ENCODE peak calls at places on chromosome 15, in five cellular contexts. N, E, W, K and M are unnamed samples.

GRCh38 chr15:63473999-63474809 is 30.2 kb upstream of the USP3 start:
- DNase-seq in N (peak; percentile 53), E (no peak), W (no peak), K (peak; percentile 74), M (no peak)

GRCh38 chr15:87492321-87492720 is 764.2 kb downstream of the NTRK3 start:
- DNase-seq in K (no peak), W (no peak), N (no peak), E (no peak), M (no peak)

GRCh38 chr15:38300395-38300794 is 47.8 kb downstream of the SPRED1 start:
- DNase-seq in K (no peak), N (no peak), E (no peak), W (no peak), M (no peak)

GRCh38 chr15:64507293-64507802 is 47.0 kb downstream of the ZNF609 start:
- DNase-seq in K (peak; percentile 65), N (peak; percentile 71), W (peak; percentile 72), E (peak; percentile 35), M (no peak)

GRCh38 chr15:95503107-95503506 is 827.4 kb upstream of the NR2F2 start:
- DNase-seq in E (no peak), K (no peak), N (no peak), W (no peak), M (no peak)

GRCh38 chr15:70478251-70478990 is 284.9 kb downstream of the UACA start:
- DNase-seq in N (no peak), K (peak; percentile 46), W (peak; percentile 36), E (no peak), M (no peak)

GRCh38 chr15:98518823-98519561 is 129.3 kb upstream of the IGF1R start:
- DNase-seq in E (peak; percentile 52), K (no peak), N (peak; percentile 52), W (no peak), M (peak; percentile 22)

GRCh38 chr15:100707229-100707628 is 104.8 kb downstream of the ASB7 start:
- DNase-seq in W (no peak), E (no peak), N (no peak), K (no peak), M (no peak)

GRCh38 chr15:89329329-89330084 is 5.1 kb downstream of the POLG start:
- DNase-seq in E (no peak), K (no peak), W (no peak), N (no peak), M (peak; percentile 45)

GRCh38 chr15:38885001-38885400 is 320.4 kb upstream of the RASGRP1 start:
- DNase-seq in E (no peak), W (no peak), K (no peak), N (no peak), M (no peak)

GRCh38 chr15:29089731-29090616 is 179.6 kb downstream of the NSMCE3 start:
- DNase-seq in N (peak; percentile 13), W (no peak), E (no peak), K (peak; percentile 39), M (peak; percentile 44)

GRCh38 chr15:28122038-28122949 is 23.2 kb upstream of the OCA2 start:
- DNase-seq in K (no peak), E (no peak), N (no peak), W (no peak), M (no peak)

GRCh38 chr15:80182611-80183210 is 29.9 kb downstream of the FAH start:
- DNase-seq in N (peak; percentile 69), W (no peak), E (no peak), K (no peak), M (no peak)

GRCh38 chr15:71294636-71295241 is 179.5 kb downstream of the THSD4 start:
- DNase-seq in K (peak; percentile 65), W (no peak), N (peak; percentile 71), E (no peak), M (no peak)

GRCh38 chr15:43487271-43487895 is 5.6 kb downstream of the TP53BP1 start:
- DNase-seq in K (no peak), W (no peak), N (no peak), E (no peak), M (no peak)

GRCh38 chr15:43488790-43489585 is 4.0 kb downstream of the TP53BP1 start:
- DNase-seq in E (no peak), N (no peak), W (no peak), K (no peak), M (no peak)

GRCh38 chr15:43484455-43484854 is 8.5 kb downstream of the TP53BP1 start:
- DNase-seq in W (no peak), N (no peak), E (no peak), K (no peak), M (no peak)

DNA sequence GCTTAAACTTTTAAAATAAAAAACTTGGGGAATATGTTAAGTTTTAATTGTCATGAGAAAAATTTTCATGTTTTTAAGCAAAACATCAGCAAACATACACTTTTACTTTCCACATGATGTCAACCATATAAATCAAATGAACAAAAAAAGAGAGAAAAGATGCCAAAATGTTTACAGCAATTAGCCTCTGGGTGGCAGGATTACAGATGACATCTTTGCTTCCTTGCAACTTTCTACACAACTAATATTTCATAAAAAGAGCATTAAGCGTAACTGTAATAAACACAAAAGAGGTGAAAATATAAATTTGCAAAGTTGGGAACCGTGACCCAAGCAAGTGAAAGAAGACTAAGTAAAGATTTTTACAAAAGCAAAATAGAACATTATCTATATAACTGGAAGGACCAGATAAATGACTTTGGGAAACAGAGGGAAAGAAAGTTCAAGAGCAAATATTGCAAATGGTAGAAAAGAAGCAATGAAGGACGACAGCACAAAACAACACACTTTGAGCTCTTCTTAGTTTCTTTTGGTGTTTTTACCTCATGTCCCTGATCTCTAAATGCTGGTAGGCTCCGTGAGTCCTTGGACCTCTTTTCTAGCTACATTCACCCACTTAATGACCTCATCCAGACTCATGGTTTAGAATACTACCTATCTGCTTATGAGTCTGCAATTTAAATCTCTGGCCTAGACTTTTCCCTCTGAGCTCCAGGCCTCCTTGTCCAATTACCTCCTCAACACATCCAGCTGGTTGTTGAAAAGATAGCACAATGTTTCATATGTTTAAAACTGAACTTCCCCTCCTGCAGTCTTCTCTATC is 9.4 kb downstream of the TP53BP1 start:
- DNase-seq in W (no peak), E (no peak), K (no peak), N (no peak), M (no peak)
- TF ChIP-seq CTCF in W (peak; percentile 55), E (no peak), K (no peak), N (peak; percentile 29), M (peak; percentile 27)

GRCh38 chr15:35548435-35548834 is 2.5 kb upstream of the DPH6 start:
- DNase-seq in N (no peak), K (no peak), W (no peak), E (no peak), M (no peak)

GRCh38 chr15:35546581-35547381 is 816 bp upstream of the DPH6 start:
- DNase-seq in K (no peak), W (no peak), E (no peak), N (no peak), M (no peak)

GRCh38 chr15:35547775-35548364 is 1.9 kb upstream of the DPH6 start:
- DNase-seq in E (no peak), K (no peak), N (no peak), W (no peak), M (no peak)

GRCh38 chr15:35545316-35545824 is 595 bp downstream of the DPH6 start:
- DNase-seq in W (peak; percentile 47), K (no peak), N (peak; percentile 24), E (peak; percentile 28), M (no peak)

GRCh38 chr15:35545825-35546580 is at the start of gene DPH6:
- DNase-seq in K (peak; percentile 91), N (peak; percentile 44), W (peak; percentile 87), E (peak; percentile 84), M (peak; percentile 84)
- TF ChIP-seq CTCF in K (no peak), N (no peak), W (peak; percentile 41), E (no peak), M (no peak)

GRCh38 chr15:90901799-90902655 is 1.1 kb upstream of the MAN2A2 start:
- DNase-seq in K (peak; percentile 88), W (peak; percentile 76), E (peak; percentile 76), N (no peak), M (peak; percentile 62)
- TF ChIP-seq CTCF in K (peak; percentile 61), W (peak; percentile 87), E (peak; percentile 50), N (peak; percentile 82), M (peak; percentile 71)

DNA sequence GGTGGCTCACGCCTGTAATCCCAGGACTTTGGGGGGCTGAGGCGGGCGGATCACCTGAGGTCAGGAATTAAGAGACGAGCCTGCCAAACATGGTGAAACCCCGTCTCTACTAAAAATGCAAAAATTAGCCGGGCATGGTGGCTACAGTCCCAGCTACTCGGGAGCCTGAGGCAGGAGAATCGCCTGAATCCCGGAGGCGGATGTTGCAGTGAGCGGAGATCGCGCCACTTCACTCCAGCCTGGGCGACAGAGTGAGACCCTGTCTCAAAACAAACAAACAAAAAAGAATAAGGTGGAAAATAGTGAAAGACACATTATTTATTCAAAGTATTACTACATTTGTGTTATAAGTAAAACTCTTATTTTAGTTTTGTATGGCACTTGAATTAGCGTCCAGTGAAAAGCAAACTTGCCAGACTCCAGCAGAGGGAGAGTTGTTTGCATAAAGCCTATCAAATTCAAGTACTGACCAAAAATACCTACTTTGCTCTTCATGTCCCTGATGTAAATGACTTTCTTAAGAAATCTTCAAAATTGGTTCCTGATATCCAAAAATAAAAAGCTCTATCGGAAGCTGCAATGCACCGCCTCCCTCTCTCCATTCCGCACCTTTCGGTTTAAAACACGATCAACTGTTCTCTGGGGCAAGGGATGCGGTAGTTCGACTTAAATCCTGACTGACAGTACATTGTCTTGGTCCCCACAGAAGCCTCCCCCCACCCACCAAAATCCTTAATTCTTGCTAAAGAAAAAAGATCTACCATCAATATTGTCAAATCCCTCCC is 1.2 kb downstream of the TRPM7 start:
- DNase-seq in W (no peak), N (no peak), E (no peak), K (no peak), M (no peak)
- TF ChIP-seq CTCF in W (peak; percentile 14), N (peak; percentile 24), E (no peak), K (no peak), M (no peak)

GRCh38 chr15:67906382-67906781 is 66.5 kb upstream of the RNU6-1 start:
- DNase-seq in K (no peak), E (no peak), W (no peak), N (no peak), M (no peak)
- TF ChIP-seq CTCF in K (no peak), E (no peak), W (peak; percentile 42), N (peak; percentile 35), M (no peak)

GRCh38 chr15:83783227-83783626 is 129.3 kb downstream of the ADAMTSL3 start:
- DNase-seq in N (no peak), K (no peak), E (no peak), W (no peak), M (no peak)
- TF ChIP-seq CTCF in N (no peak), K (no peak), E (no peak), W (no peak), M (no peak)